ENCODE peak calls at places on chromosomes 11 and 22, in ten cellular contexts. A, G, H, L, J, F, R, W, S and P are unnamed samples.

GRCh38 chr11:108302121-108302785 is 79.4 kb downstream of the ATM start:
- DNase-seq in R (no peak), F (no peak), J (peak), G (no peak), S (no peak), L (no peak), H (no peak), W (no peak), A (no peak), P (no peak)

GRCh38 chr11:122097419-122098001 is 18.5 kb downstream of the BLID start:
- DNase-seq in L (no peak), S (peak), H (no peak), G (no peak), F (no peak), A (peak), J (peak), W (no peak), R (no peak), P (no peak)

GRCh38 chr11:14422052-14422813 is 63.2 kb upstream of the RRAS2 start:
- DNase-seq in S (peak), R (no peak), F (no peak), A (peak), H (no peak), L (peak), J (peak), W (peak), G (peak), P (peak)

GRCh38 chr22:24140357-24140756 is 40.9 kb upstream of the SUSD2 start:
- DNase-seq in W (no peak), J (no peak), G (no peak), L (no peak), R (no peak), A (no peak), S (no peak), F (no peak), H (no peak), P (no peak)

GRCh38 chr11:65790902-65791650 is 4.2 kb downstream of the OVOL1 start:
- DNase-seq in J (no peak), G (no peak), F (no peak), L (no peak), A (no peak), S (no peak), W (no peak), H (no peak), R (no peak), P (no peak)

GRCh38 chr11:28879869-28880268 is 771.7 kb downstream of the METTL15 start:
- DNase-seq in F (no peak), J (no peak), G (no peak), A (no peak), W (no peak), L (no peak), R (no peak), H (no peak), S (no peak), P (no peak)

GRCh38 chr11:107821199-107821926 is 37.2 kb downstream of the SLC35F2 start:
- DNase-seq in R (no peak), G (no peak), L (no peak), H (no peak), W (no peak), F (no peak), A (no peak), S (no peak), J (peak), P (no peak)

GRCh38 chr11:111455291-111456085 is 56.7 kb downstream of the BTG4 start:
- DNase-seq in W (no peak), F (no peak), G (no peak), J (no peak), S (no peak), H (no peak), R (no peak), A (no peak), L (no peak), P (no peak)

GRCh38 chr11:61048368-61049065 is 53.8 kb upstream of the CD5 start:
- DNase-seq in J (no peak), A (no peak), L (no peak), G (no peak), R (no peak), W (no peak), H (no peak), F (no peak), S (no peak), P (no peak)

GRCh38 chr11:86790867-86791849 is 9.2 kb upstream of the PRSS23 start:
- DNase-seq in J (no peak), L (no peak), A (no peak), H (no peak), S (no peak), R (no peak), F (no peak), G (no peak), W (no peak), P (no peak)

GRCh38 chr22:29797351-29797750 is 30.2 kb downstream of the UQCR10 start:
- DNase-seq in J (no peak), F (no peak), W (no peak), G (no peak), S (no peak), H (no peak), A (no peak), L (no peak), R (no peak), P (no peak)

GRCh38 chr11:118605116-118605867 is 2.1 kb upstream of the PHLDB1 start:
- DNase-seq in S (peak), L (peak), F (no peak), R (no peak), H (no peak), J (peak), W (no peak), G (peak), A (no peak), P (no peak)

GRCh38 chr11:75285776-75286360 is 45.3 kb downstream of the TPBGL start:
- DNase-seq in L (no peak), H (no peak), R (no peak), F (no peak), J (no peak), S (no peak), W (no peak), A (no peak), G (no peak), P (no peak)

GRCh38 chr11:63534895-63535461 is 1.6 kb upstream of the PLAAT4 start:
- DNase-seq in R (no peak), G (no peak), F (no peak), J (no peak), L (no peak), W (no peak), S (no peak), H (no peak), A (no peak), P (no peak)

GRCh38 chr11:119721129-119722120 is 7.6 kb downstream of the NECTIN1 start:
- DNase-seq in W (no peak), S (peak), G (peak), A (peak), H (no peak), L (peak), F (no peak), J (peak), R (no peak), P (no peak)

GRCh38 chr11:86370922-86371614 is 3.6 kb upstream of the CCDC81 start:
- DNase-seq in L (no peak), W (no peak), G (peak), A (no peak), F (no peak), J (peak), S (no peak), H (no peak), R (no peak), P (no peak)

GRCh38 chr11:113781682-113782081 is 2.1 kb downstream of the CLDN25 start:
- DNase-seq in A (no peak), S (no peak), J (no peak), L (no peak), H (no peak), G (peak), F (no peak), W (no peak), R (no peak), P (no peak)

GRCh38 chr22:25546751-25547150 is 17.7 kb upstream of the GRK3 start:
- DNase-seq in H (no peak), G (peak), A (no peak), W (no peak), R (no peak), L (no peak), J (no peak), S (peak), F (no peak), P (no peak)

GRCh38 chr11:43975631-43976030 is 33.2 kb downstream of the C11orf96 start:
- DNase-seq in L (no peak), G (peak), A (no peak), R (no peak), S (no peak), H (no peak), F (no peak), J (no peak), W (no peak), P (no peak)

GRCh38 chr11:117229411-117229810 is 2.5 kb downstream of the PCSK7 start:
- DNase-seq in H (no peak), G (no peak), S (no peak), J (no peak), W (no peak), F (no peak), L (no peak), R (no peak), A (no peak), P (peak)